ENCODE peak calls at places on chromosome 19, in nine cellular contexts. O is type B pancreatic cell, D is ovary, S is lower leg skin, N is GM04503, Q is nephron progenitor cell, L is cardiac fibroblast, W is T-helper 1 cell, V is ELF-1. Y is an unnamed sample.

GRCh38 chr19:18137242-18137641 is 15.7 kb upstream of the PIK3R2 start:
- DNase-seq in O (no peak), D (no peak), S (no peak), N (no peak), Q (no peak), L (no peak), W (no peak), V (no peak), Y (no peak)

GRCh38 chr19:43688059-43688763 is 18.2 kb upstream of the PLAUR start:
- DNase-seq in O (no peak), D (no peak), S (no peak), N (no peak), Q (no peak), L (no peak), W (no peak), V (no peak), Y (no peak)

GRCh38 chr19:16223746-16224145 is 26.0 kb downstream of the AP1M1 start:
- DNase-seq in O (no peak), D (no peak), S (no peak), N (no peak), Q (no peak), L (no peak), W (no peak), V (no peak), Y (no peak)

GRCh38 chr19:54882758-54883157 is 8.7 kb downstream of the FCAR start:
- DNase-seq in O (no peak), D (no peak), S (no peak), N (no peak), Q (no peak), L (no peak), W (no peak), V (no peak), Y (peak)

GRCh38 chr19:43638214-43638990 is 1.2 kb downstream of the CADM4 start:
- DNase-seq in O (no peak), D (no peak), S (no peak), N (no peak), Q (no peak), L (no peak), W (no peak), V (no peak), Y (no peak)

GRCh38 chr19:10625003-10625761 is at the start of gene SLC44A2:
- DNase-seq in O (peak), D (peak), S (no peak), N (no peak), Q (peak), L (peak), W (no peak), V (peak), Y (peak)

GRCh38 chr19:2047449-2048103 is 3.5 kb downstream of the MKNK2 start:
- DNase-seq in O (no peak), D (peak), S (peak), N (no peak), Q (no peak), L (peak), W (no peak), V (no peak), Y (peak)

GRCh38 chr19:15452111-15453047 is 2.6 kb upstream of the WIZ start:
- DNase-seq in O (no peak), D (peak), S (peak), N (no peak), Q (peak), L (peak), W (no peak), V (peak), Y (peak)